ENCODE peak calls at places on chromosomes 5 and 9, in four cellular contexts. C is PC-3, X is IMR-90, Q is cardiac fibroblast. M is an unnamed sample.

GRCh38 chr5:78562719-78563330 is 85.7 kb downstream of the LHFPL2 start:
- DNase-seq in C (no peak), X (no peak), Q (no peak), M (no peak)

GRCh38 chr5:133919148-133920136 is 49.0 kb downstream of the C5orf15 start:
- DNase-seq in C (no peak), X (no peak), Q (no peak), M (no peak)

GRCh38 chr5:150175536-150175935 is 9.0 kb downstream of the CDX1 start:
- DNase-seq in C (peak), X (peak), Q (peak), M (peak)

GRCh38 chr5:141783599-141784296 is 94.5 kb downstream of the PCDH1 start:
- DNase-seq in C (no peak), X (no peak), Q (no peak), M (no peak)

GRCh38 chr9:109251080-109251775 is 69.6 kb downstream of the EPB41L4B start:
- DNase-seq in C (peak), X (peak), Q (peak), M (peak)

GRCh38 chr5:3186711-3187450 is 408.8 kb upstream of the IRX1 start:
- DNase-seq in C (no peak), X (no peak), Q (no peak), M (no peak)

GRCh38 chr9:127129073-127129717 is 6.8 kb upstream of the ANGPTL2 start:
- DNase-seq in C (no peak), X (no peak), Q (no peak), M (no peak)

GRCh38 chr9:137781906-137782585 is 95.5 kb upstream of the CACNA1B start:
- DNase-seq in C (no peak), X (no peak), Q (no peak), M (no peak)

GRCh38 chr9:130444565-130445221 is at the start of gene ASS1:
- DNase-seq in C (peak), X (no peak), Q (peak), M (no peak)

GRCh38 chr5:143142596-143143435 is 260.7 kb downstream of the NR3C1 start:
- DNase-seq in C (no peak), X (peak), Q (peak), M (peak)

GRCh38 chr5:66223637-66224036 is 79.5 kb downstream of the SREK1 start:
- DNase-seq in C (peak), X (no peak), Q (peak), M (peak)

GRCh38 chr5:50709471-50709870 is 43.0 kb downstream of the PARP8 start:
- DNase-seq in C (no peak), X (peak), Q (peak), M (peak)

GRCh38 chr5:58127486-58128220 is 332.2 kb downstream of the PLK2 start:
- DNase-seq in C (peak), X (peak), Q (no peak), M (no peak)
- H3K4me3 ChIP-seq in C (no peak), X (no peak), Q (no peak), M (no peak)

DNA sequence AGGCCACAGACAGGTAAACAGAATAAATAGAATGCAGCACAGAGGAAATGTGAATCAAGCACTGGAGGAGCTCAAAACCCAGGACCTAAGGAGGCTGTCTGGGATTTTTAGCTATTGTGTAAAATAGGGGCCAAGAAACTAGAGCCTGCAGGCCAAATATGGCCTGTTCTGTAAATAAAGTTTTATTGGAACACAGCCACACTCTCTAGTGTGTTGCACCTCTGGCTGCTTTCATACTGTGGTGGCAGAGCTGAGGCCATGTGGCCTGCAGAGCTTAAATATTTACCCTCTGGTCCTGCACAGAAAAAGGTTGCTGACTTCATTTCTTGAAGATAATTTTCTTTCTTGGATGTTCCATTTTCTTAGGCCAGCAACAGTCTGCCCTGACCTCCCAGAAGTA is 136.4 kb downstream of the WDR41 start:
- DNase-seq in C (no peak), X (no peak), Q (no peak), M (no peak)
- H3K4me3 ChIP-seq in C (no peak), X (no peak), Q (no peak), M (no peak)

GRCh38 chr9:124450241-124450924 is at the start of gene ADGRD2:
- DNase-seq in C (peak), X (peak), Q (peak), M (peak)
- H3K4me3 ChIP-seq in C (no peak), X (no peak), Q (no peak), M (peak)

GRCh38 chr5:136132087-136132486 is 558 bp upstream of the SMAD5 start:
- DNase-seq in C (no peak), X (no peak), Q (peak), M (no peak)
- H3K4me3 ChIP-seq in C (peak), X (no peak), Q (peak), M (peak)

DNA sequence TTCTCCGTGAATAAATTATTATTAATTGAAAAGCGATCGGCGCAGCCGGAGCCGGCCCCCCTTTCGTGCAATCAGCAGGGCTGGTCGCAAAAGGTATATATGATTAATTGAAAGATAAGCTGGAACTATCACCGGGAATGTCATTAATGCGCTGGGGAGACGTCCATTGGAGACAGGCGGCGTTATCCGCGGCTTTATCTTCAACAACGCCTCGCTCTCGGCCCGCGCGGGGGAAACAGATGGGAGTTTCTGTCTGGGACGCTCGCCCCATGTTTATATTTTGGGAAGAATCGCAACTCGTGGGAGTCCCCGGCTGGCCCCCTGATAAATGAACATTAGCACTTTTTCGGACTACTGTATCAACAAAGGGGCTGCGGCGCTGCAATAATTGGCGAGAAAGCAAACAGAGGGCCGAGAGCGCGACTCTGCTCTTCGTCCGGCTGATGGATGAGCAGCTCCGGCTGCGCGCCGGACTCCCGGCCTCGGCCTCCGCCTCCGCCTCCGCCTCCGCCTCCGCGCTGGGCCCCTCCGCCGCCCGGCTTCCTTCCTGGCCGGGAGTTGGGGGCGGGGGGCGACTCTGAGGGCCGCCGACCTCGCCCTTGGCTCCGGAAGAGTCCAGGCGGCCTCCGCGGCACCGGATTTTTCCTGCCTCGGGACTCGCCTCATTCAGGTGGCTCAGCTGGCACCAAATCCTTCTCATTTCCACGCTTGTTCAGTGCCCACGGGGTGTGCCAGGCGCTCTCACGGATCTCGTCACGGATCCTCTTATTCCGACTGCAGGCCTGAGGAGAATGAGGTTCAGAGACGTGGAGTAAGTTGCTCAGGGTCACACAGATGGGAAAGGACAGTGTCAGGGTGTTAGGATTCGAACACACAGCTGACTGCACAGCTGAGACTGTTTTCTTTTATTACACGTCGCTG is 3.6 kb upstream of the NKX2-5 start:
- DNase-seq in C (no peak), X (no peak), Q (no peak), M (no peak)
- H3K4me3 ChIP-seq in C (no peak), X (no peak), Q (no peak), M (peak)

DNA sequence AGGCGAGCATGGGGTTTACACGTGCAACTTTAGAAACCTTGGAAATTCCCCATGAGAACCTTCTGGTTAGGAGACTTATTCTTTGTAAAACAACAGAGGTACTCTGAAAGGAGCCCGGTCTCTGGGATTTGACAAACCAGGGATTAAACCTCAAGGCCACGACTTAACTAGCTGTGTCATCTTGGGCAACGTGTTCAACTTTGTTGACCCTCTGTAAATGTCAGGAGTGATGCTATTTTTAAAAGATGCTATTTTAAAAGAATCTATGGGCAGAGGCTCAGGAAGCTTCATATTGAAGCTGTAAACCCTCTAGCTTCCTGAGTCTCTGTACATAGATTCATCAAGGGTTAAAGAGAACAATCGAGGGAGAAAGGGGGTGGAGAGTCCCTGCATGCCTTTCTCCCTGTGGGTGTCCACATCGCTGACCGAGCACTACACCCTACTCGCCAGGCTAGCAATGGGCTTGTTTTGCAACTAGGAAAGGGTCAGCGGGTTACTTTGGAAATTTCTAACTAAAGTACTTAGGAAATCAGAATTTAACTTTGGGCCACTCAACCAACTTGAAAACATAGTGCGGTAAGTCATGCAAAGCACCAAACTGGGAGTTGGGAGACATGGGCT is 2.1 kb downstream of the SLC36A2 start:
- DNase-seq in C (no peak), X (no peak), Q (no peak), M (no peak)
- H3K4me3 ChIP-seq in C (no peak), X (no peak), Q (no peak), M (no peak)

M was measured in fibroblast of villous mesenchyme.